ENCODE peak calls at places on chromosomes 2 and 18, in five cellular contexts. M, Y, I, W and O are unnamed samples.

GRCh38 chr2:12797815-12798214 is 81.1 kb downstream of the TRIB2 start:
- DNase-seq in Y (no peak), W (no peak), I (no peak), M (peak), O (no peak)

GRCh38 chr2:15591692-15592463 is at the start of gene DDX1:
- DNase-seq in Y (peak), M (peak), W (peak), I (peak), O (peak)

GRCh38 chr2:27701676-27702075 is 38.0 kb downstream of the SLC4A1AP start:
- DNase-seq in M (no peak), Y (no peak), I (no peak), W (peak), O (no peak)

GRCh38 chr2:37886745-37887144 is 38.3 kb upstream of the RMDN2 start:
- DNase-seq in I (no peak), M (no peak), W (no peak), Y (no peak), O (no peak)

GRCh38 chr2:100742884-100743283 is 77.1 kb upstream of the NPAS2 start:
- DNase-seq in W (no peak), Y (no peak), I (no peak), M (peak), O (no peak)

GRCh38 chr2:46650556-46651001 is 171.2 kb downstream of the TMEM247 start:
- DNase-seq in Y (peak), I (peak), M (peak), W (peak), O (peak)

GRCh38 chr2:84386326-84386995 is 72.6 kb downstream of the SUCLG1 start:
- DNase-seq in W (no peak), M (no peak), Y (no peak), I (no peak), O (no peak)

GRCh38 chr2:19649785-19650380 is 251.9 kb downstream of the TTC32 start:
- DNase-seq in Y (no peak), W (no peak), M (peak), I (no peak), O (no peak)

GRCh38 chr2:131034122-131035051 is 58.9 kb downstream of the FAM168B start:
- DNase-seq in W (no peak), I (no peak), Y (peak), M (peak), O (no peak)

GRCh38 chr2:202051499-202052161 is 18.0 kb downstream of the FZD7 start:
- DNase-seq in I (no peak), W (no peak), Y (no peak), M (no peak), O (no peak)

GRCh38 chr2:202060218-202060617 is 12.8 kb upstream of the KIAA2012 start:
- DNase-seq in I (no peak), W (no peak), Y (no peak), M (no peak), O (no peak)

GRCh38 chr2:202054716-202055115 is 18.3 kb upstream of the KIAA2012 start:
- DNase-seq in I (no peak), W (no peak), M (no peak), Y (no peak), O (no peak)

GRCh38 chr2:202052235-202052634 is 18.6 kb downstream of the FZD7 start:
- DNase-seq in M (no peak), W (no peak), Y (no peak), I (no peak), O (no peak)

DNA sequence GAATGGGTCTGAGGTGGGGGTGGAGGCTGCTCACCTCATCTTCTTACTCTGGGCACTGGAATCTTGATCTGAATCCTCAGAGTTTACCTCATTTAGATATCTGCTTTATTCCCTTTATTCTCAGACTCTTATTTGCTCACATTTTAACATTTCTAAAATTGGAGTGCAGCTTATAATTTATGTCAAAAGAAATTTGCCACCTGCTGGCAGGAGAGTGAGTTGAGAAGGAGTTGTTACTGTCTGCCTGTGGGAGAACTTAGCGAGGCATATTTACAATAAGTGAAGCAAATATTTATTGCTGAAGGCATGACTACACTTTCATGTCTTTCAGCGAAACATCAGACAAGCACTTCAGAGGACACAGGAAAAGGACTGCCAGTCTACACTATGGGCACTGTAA is 16.4 kb upstream of the KIAA2012 start:
- DNase-seq in I (no peak), Y (no peak), M (peak), W (no peak), O (no peak)
- TF ChIP-seq CTCF in I (peak), Y (no peak), M (peak), W (no peak), O (no peak)

GRCh38 chr2:64653174-64654062 is at the start of gene SERTAD2:
- DNase-seq in I (peak), Y (peak), M (peak), W (peak), O (peak)
- TF ChIP-seq CTCF in I (peak), Y (no peak), M (peak), W (no peak), O (peak)

GRCh38 chr18:56083097-56083865 is 495.3 kb upstream of the TCF4 start:
- DNase-seq in W (no peak), Y (no peak), M (no peak), I (no peak), O (no peak)
- TF ChIP-seq CTCF in W (no peak), Y (no peak), M (no peak), I (no peak), O (no peak)

GRCh38 chr2:204849887-204850286 is 304.6 kb downstream of the PARD3B start:
- DNase-seq in Y (no peak), M (peak), I (no peak), W (no peak), O (no peak)
- TF ChIP-seq CTCF in Y (no peak), M (no peak), I (no peak), W (no peak), O (no peak)

DNA sequence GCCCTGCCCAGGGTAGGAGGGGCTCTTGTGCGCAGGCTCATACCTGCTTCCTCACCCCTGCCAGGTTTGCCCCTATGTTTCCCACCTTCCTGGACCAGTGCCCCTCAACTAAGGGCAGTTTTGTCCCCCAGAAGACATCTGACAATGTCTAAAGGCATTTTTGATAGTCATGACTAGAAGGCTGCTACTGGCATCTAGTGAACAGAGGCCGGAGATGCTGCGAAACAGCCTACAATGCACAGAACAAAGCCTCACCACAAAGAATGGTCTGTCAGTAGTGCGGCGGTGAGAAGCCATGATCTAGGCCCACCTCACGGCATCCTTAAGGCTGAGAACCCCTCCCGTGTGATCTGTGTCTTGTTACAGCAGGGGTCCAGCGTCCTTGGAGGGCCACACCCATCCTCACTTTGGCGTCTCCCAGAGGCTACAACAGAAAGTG is 96.0 kb downstream of the TMEM17 start:
- DNase-seq in I (no peak), Y (no peak), W (no peak), M (no peak), O (no peak)
- TF ChIP-seq CTCF in I (no peak), Y (no peak), W (no peak), M (no peak), O (peak)

DNA sequence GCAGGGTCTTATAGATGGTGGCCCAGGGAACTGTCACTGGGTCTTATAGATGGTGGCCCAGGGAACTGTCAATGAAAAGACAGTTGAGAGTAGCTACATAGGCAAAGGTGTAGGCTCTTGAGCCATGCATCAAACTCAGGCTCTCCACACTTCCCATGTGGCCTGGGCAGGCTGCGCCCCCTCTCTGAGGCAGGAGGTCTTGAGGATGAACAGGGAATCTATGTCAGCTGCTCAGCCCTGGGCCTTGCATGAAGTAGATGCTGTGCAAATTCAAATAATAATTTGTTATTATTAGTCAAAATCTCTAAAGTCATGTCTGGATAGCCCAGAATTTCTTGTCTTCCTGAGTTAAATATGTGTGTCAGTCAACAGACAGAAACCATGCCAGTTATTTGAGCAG is 26.7 kb downstream of the STK25 start:
- DNase-seq in Y (no peak), W (no peak), M (no peak), I (no peak), O (no peak)
- TF ChIP-seq CTCF in Y (no peak), W (no peak), M (no peak), I (no peak), O (no peak)

DNA sequence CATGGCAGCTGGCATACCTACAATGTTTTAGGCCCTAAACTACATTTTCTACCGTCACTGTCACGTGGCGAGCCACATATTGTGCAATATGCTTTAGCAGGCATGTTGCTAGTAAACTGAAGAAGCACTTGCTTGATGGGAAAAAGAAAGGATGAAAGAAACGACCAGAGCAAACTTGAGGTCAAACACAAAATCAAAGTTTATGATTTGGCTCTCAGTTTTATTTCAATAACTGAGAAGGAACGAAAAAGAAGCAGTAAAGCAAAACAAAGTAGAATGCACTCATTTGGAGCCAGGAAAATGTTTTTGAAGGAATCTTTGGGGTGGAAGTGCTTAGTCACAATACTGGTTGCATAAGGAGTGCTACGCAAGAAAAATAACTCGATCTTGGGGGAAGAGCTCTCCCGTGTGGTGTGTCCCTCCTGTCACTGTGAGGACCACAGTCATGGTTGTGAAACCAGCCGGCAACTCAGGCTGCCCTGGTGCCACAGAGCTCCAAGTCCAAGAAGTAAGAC is 349.8 kb downstream of the RBM43 start:
- DNase-seq in W (peak), Y (no peak), M (peak), I (no peak), O (no peak)
- TF ChIP-seq CTCF in W (no peak), Y (no peak), M (peak), I (no peak), O (no peak)